ENCODE peak calls at places on chromosome 7, in ten cellular contexts. One of them, this sample, is unnamed.

GRCh38 chr7:39432807-39433416 is 133.3 kb upstream of the YAE1 start:
- DNase-seq in sigmoid colon: no peak
- DNase-seq in uterus: no peak
- DNase-seq in prostate gland: no peak
- DNase-seq in ovary: no peak
- DNase-seq in breast epithelium: no peak
- DNase-seq in upper lobe of left lung: peak; percentile 11
- DNase-seq in testis: no peak
- DNase-seq in right lobe of liver: no peak
- DNase-seq in transverse colon: no peak
- DNase-seq in this sample: no peak

GRCh38 chr7:39453743-39454355 is 112.4 kb upstream of the YAE1 start:
- DNase-seq in uterus: no peak
- DNase-seq in prostate gland: no peak
- DNase-seq in upper lobe of left lung: no peak
- DNase-seq in sigmoid colon: no peak
- DNase-seq in right lobe of liver: no peak
- DNase-seq in transverse colon: peak; percentile 62
- DNase-seq in breast epithelium: no peak
- DNase-seq in ovary: no peak
- DNase-seq in testis: peak; percentile 71
- DNase-seq in this sample: peak; percentile 43

GRCh38 chr7:96320437-96320836 is 1.5 kb downstream of the SLC25A13 start:
- DNase-seq in breast epithelium: no peak
- DNase-seq in prostate gland: no peak
- DNase-seq in sigmoid colon: no peak
- DNase-seq in uterus: no peak
- DNase-seq in right lobe of liver: no peak
- DNase-seq in upper lobe of left lung: no peak
- DNase-seq in ovary: no peak
- DNase-seq in transverse colon: no peak
- DNase-seq in testis: no peak
- DNase-seq in this sample: no peak

GRCh38 chr7:15709978-15710377 is 23.5 kb upstream of the MEOX2 start:
- DNase-seq in prostate gland: no peak
- DNase-seq in ovary: no peak
- DNase-seq in breast epithelium: no peak
- DNase-seq in right lobe of liver: no peak
- DNase-seq in sigmoid colon: no peak
- DNase-seq in upper lobe of left lung: no peak
- DNase-seq in transverse colon: no peak
- DNase-seq in uterus: no peak
- DNase-seq in testis: no peak
- DNase-seq in this sample: no peak

GRCh38 chr7:75937958-75938786 is 23.2 kb downstream of the POR start:
- DNase-seq in uterus: peak; percentile 51
- DNase-seq in transverse colon: peak; percentile 26
- DNase-seq in testis: peak; percentile 73
- DNase-seq in right lobe of liver: peak; percentile 70
- DNase-seq in sigmoid colon: peak; percentile 87
- DNase-seq in breast epithelium: peak; percentile 24
- DNase-seq in prostate gland: no peak
- DNase-seq in ovary: peak; percentile 38
- DNase-seq in upper lobe of left lung: no peak
- DNase-seq in this sample: no peak

GRCh38 chr7:11170160-11170559 is 196.5 kb downstream of the PHF14 start:
- DNase-seq in sigmoid colon: no peak
- DNase-seq in right lobe of liver: no peak
- DNase-seq in ovary: no peak
- DNase-seq in transverse colon: no peak
- DNase-seq in breast epithelium: no peak
- DNase-seq in prostate gland: no peak
- DNase-seq in upper lobe of left lung: no peak
- DNase-seq in uterus: no peak
- DNase-seq in testis: no peak
- DNase-seq in this sample: no peak

GRCh38 chr7:93890041-93890463 is 501 bp downstream of the TFPI2 start:
- DNase-seq in transverse colon: no peak
- DNase-seq in uterus: peak; percentile 37
- DNase-seq in upper lobe of left lung: peak; percentile 75
- DNase-seq in testis: peak; percentile 69
- DNase-seq in breast epithelium: no peak
- DNase-seq in ovary: peak; percentile 49
- DNase-seq in sigmoid colon: peak; percentile 69
- DNase-seq in prostate gland: peak; percentile 6
- DNase-seq in right lobe of liver: no peak
- DNase-seq in this sample: no peak

GRCh38 chr7:158585721-158586498 is 1.7 kb downstream of the PTPRN2 start:
- DNase-seq in testis: no peak
- DNase-seq in transverse colon: peak; percentile 30
- DNase-seq in uterus: no peak
- DNase-seq in upper lobe of left lung: no peak
- DNase-seq in prostate gland: no peak
- DNase-seq in right lobe of liver: no peak
- DNase-seq in sigmoid colon: no peak
- DNase-seq in breast epithelium: no peak
- DNase-seq in ovary: no peak
- DNase-seq in this sample: peak; percentile 84

DNA sequence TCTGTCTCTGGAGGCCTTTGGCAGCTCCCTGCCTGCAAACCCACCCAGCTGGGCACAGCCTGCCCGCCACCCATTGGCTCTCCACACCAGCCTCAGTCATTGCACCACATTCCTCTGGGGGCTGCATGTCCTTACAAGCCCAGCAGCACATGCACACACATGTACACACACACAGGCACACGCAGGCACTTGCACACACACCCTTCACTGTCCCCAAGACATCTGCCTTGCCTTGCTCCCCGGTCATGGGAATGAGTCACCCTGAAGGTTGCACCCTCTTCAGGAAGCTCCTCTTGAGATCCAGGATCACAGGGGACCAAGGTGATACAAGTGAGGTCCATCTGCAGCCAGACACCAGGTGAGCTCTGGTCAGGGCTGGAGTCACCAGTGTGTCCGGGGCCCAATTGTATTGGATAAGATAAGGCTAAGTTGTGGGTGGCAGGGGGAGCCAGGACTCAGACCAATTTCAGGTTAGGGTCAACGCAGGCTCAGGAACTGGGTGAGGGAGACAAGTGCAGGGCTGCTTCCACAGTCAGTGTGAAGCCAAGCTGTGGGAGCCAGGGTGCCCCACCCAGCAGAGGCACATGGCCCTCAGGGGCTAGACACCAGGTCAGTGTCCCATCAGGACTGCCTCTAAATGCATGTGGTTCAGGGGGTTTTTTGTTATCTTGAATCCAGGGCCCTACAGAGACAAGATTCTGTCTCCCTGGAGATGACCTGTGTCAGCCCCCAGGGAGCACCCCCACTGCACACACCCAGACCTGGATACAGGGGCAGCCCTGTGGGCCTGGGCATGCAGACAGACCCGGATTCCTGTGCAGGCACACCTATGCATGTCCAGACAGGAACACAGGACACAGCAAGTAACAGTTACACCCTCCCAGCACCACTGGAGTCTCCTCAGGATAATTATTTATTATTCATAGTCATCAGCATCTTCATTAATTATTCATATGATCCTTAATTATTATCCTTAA is 33.8 kb downstream of the KCNH2 start:
- DNase-seq in prostate gland: no peak
- DNase-seq in uterus: no peak
- DNase-seq in upper lobe of left lung: no peak
- DNase-seq in transverse colon: no peak
- DNase-seq in testis: peak; percentile 13
- DNase-seq in breast epithelium: peak; percentile 64
- DNase-seq in ovary: no peak
- DNase-seq in sigmoid colon: peak; percentile 57
- DNase-seq in right lobe of liver: no peak
- DNase-seq in this sample: no peak
- TF ChIP-seq POLR2A in prostate gland: no peak
- TF ChIP-seq POLR2A in uterus: no peak
- TF ChIP-seq POLR2A in upper lobe of left lung: no peak
- TF ChIP-seq POLR2A in transverse colon: no peak
- TF ChIP-seq POLR2A in testis: no peak
- TF ChIP-seq POLR2A in breast epithelium: no peak
- TF ChIP-seq POLR2A in ovary: no peak
- TF ChIP-seq POLR2A in sigmoid colon: no peak
- TF ChIP-seq POLR2A in right lobe of liver: no peak
- TF ChIP-seq POLR2A in this sample: no peak

GRCh38 chr7:6618621-6619020 is 3.2 kb downstream of the ZNF853 start:
- DNase-seq in ovary: no peak
- DNase-seq in testis: no peak
- DNase-seq in uterus: no peak
- DNase-seq in transverse colon: no peak
- DNase-seq in right lobe of liver: no peak
- DNase-seq in breast epithelium: no peak
- DNase-seq in prostate gland: no peak
- DNase-seq in sigmoid colon: no peak
- DNase-seq in upper lobe of left lung: no peak
- DNase-seq in this sample: no peak

GRCh38 chr7:6613706-6614105 is 1.7 kb upstream of the ZNF853 start:
- DNase-seq in right lobe of liver: no peak
- DNase-seq in prostate gland: no peak
- DNase-seq in ovary: no peak
- DNase-seq in sigmoid colon: no peak
- DNase-seq in uterus: no peak
- DNase-seq in transverse colon: no peak
- DNase-seq in breast epithelium: no peak
- DNase-seq in upper lobe of left lung: no peak
- DNase-seq in testis: no peak
- DNase-seq in this sample: no peak

GRCh38 chr7:6616854-6617643 is 1.6 kb downstream of the ZNF853 start:
- DNase-seq in prostate gland: no peak
- DNase-seq in uterus: no peak
- DNase-seq in ovary: no peak
- DNase-seq in breast epithelium: no peak
- DNase-seq in sigmoid colon: no peak
- DNase-seq in right lobe of liver: no peak
- DNase-seq in testis: no peak
- DNase-seq in upper lobe of left lung: peak; percentile 75
- DNase-seq in transverse colon: no peak
- DNase-seq in this sample: no peak

GRCh38 chr7:6614941-6615737 is at the start of gene ZNF853:
- DNase-seq in sigmoid colon: no peak
- DNase-seq in ovary: peak; percentile 41
- DNase-seq in testis: no peak
- DNase-seq in uterus: peak; percentile 44
- DNase-seq in upper lobe of left lung: peak; percentile 87
- DNase-seq in prostate gland: no peak
- DNase-seq in transverse colon: no peak
- DNase-seq in right lobe of liver: no peak
- DNase-seq in breast epithelium: no peak
- DNase-seq in this sample: no peak

DNA sequence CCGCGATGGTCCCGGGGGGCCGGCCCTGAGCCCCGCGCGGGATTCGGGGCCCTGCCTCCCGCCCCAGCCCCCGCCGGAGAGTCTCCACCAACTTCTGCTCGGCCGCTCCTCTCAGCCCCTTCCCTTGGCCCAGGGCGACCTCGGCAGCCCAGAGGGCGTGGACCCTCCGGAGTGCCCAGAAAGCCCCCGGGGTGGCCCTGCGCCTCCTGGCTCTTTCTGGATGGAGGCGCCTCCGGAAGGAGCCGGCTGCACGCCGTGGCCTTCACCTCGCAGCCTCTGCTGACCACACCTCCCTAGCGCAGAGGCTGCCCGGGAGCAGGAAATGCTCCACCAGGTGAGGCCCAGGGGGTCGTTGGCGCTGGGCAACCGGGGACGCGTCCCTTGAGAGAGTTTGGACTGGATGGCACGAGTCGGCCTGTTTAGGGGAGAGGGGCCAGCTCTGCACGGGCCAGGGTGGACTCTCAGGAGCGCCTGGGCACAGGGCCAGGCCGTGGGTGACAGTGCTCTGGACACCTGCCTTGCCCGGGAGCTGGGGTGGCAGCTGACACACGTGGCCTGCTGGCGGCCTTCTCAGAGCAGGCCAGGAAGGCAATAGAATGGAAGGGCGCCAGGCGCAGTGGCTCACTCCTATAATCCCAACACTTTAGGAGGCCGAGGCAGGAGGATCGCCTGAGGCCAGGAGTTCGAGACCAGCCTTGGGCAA is 594 bp downstream of the ZNF853 start:
- DNase-seq in transverse colon: no peak
- DNase-seq in upper lobe of left lung: peak; percentile 83
- DNase-seq in prostate gland: no peak
- DNase-seq in ovary: peak; percentile 42
- DNase-seq in right lobe of liver: no peak
- DNase-seq in uterus: peak; percentile 25
- DNase-seq in testis: no peak
- DNase-seq in breast epithelium: no peak
- DNase-seq in sigmoid colon: no peak
- DNase-seq in this sample: no peak
- H3K4me3 ChIP-seq in transverse colon: peak overlapping the region; percentile 74
- H3K4me3 ChIP-seq in upper lobe of left lung: peak overlapping the region; percentile 72
- H3K4me3 ChIP-seq in prostate gland: peak overlapping the region; percentile 57
- H3K4me3 ChIP-seq in ovary: peak overlapping the region; percentile 44
- H3K4me3 ChIP-seq in right lobe of liver: peak overlapping the region; percentile 33
- H3K4me3 ChIP-seq in uterus: peak overlapping the region; percentile 67
- H3K4me3 ChIP-seq in testis: peak overlapping the region; percentile 59
- H3K4me3 ChIP-seq in breast epithelium: peak overlapping the region; percentile 56
- H3K4me3 ChIP-seq in sigmoid colon: peak overlapping the region; percentile 83
- H3K4me3 ChIP-seq in this sample: peak overlapping the region; percentile 66

GRCh38 chr7:55550010-55550409 is 22.3 kb downstream of the VOPP1 start:
- DNase-seq in transverse colon: peak; percentile 90
- DNase-seq in uterus: no peak
- DNase-seq in prostate gland: peak; percentile 63
- DNase-seq in right lobe of liver: no peak
- DNase-seq in testis: no peak
- DNase-seq in ovary: no peak
- DNase-seq in sigmoid colon: no peak
- DNase-seq in upper lobe of left lung: no peak
- DNase-seq in breast epithelium: peak; percentile 41
- DNase-seq in this sample: peak; percentile 83

GRCh38 chr7:55546826-55547225 is 25.5 kb downstream of the VOPP1 start:
- DNase-seq in uterus: peak; percentile 39
- DNase-seq in right lobe of liver: peak; percentile 93
- DNase-seq in transverse colon: peak; percentile 82
- DNase-seq in prostate gland: peak; percentile 42
- DNase-seq in testis: peak; percentile 61
- DNase-seq in breast epithelium: peak; percentile 54
- DNase-seq in ovary: no peak
- DNase-seq in upper lobe of left lung: no peak
- DNase-seq in sigmoid colon: peak; percentile 80
- DNase-seq in this sample: peak; percentile 83

GRCh38 chr7:55548295-55548731 is 24.0 kb downstream of the VOPP1 start:
- DNase-seq in upper lobe of left lung: no peak
- DNase-seq in breast epithelium: no peak
- DNase-seq in transverse colon: no peak
- DNase-seq in ovary: no peak
- DNase-seq in uterus: no peak
- DNase-seq in right lobe of liver: no peak
- DNase-seq in testis: no peak
- DNase-seq in sigmoid colon: no peak
- DNase-seq in prostate gland: no peak
- DNase-seq in this sample: no peak

GRCh38 chr7:55550838-55551537 is 21.3 kb downstream of the VOPP1 start:
- DNase-seq in right lobe of liver: no peak
- DNase-seq in sigmoid colon: no peak
- DNase-seq in uterus: no peak
- DNase-seq in testis: no peak
- DNase-seq in upper lobe of left lung: no peak
- DNase-seq in ovary: no peak
- DNase-seq in prostate gland: no peak
- DNase-seq in transverse colon: no peak
- DNase-seq in breast epithelium: no peak
- DNase-seq in this sample: no peak

DNA sequence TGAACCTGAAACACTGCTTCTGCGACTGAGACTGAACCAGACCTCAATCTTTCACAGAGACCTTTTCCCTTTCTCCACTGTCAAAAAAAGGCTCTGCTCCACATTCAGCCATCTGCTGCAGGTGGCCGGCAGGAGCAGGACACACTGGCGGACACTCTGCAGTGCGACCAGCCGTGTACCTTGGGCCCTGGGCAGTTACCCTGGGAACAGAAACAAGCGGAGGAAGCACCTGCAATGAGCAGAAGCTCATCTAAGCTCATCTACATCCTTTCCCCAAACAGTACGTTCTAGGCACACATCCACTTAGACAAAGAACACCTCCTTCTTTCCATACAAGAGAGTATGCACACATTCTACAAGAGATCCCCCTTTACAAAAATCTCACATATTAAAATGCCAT is 22.8 kb downstream of the VOPP1 start:
- DNase-seq in uterus: no peak
- DNase-seq in testis: no peak
- DNase-seq in prostate gland: no peak
- DNase-seq in ovary: no peak
- DNase-seq in transverse colon: peak; percentile 69
- DNase-seq in upper lobe of left lung: no peak
- DNase-seq in sigmoid colon: no peak
- DNase-seq in right lobe of liver: no peak
- DNase-seq in breast epithelium: no peak
- DNase-seq in this sample: no peak
- H3K4me1 ChIP-seq in uterus: no peaks in the 10 kb centered on the region
- H3K4me1 ChIP-seq in testis: no peaks in the 10 kb centered on the region
- H3K4me1 ChIP-seq in prostate gland: peaks cover 3% of the 10 kb centered on the region
- H3K4me1 ChIP-seq in ovary: peaks cover 5% of the 10 kb centered on the region
- H3K4me1 ChIP-seq in transverse colon: peaks cover 88% of the 10 kb centered on the region
- H3K4me1 ChIP-seq in upper lobe of left lung: peaks cover 42% of the 10 kb centered on the region
- H3K4me1 ChIP-seq in sigmoid colon: peaks cover 59% of the 10 kb centered on the region
- H3K4me1 ChIP-seq in right lobe of liver: peaks cover 33% of the 10 kb centered on the region
- H3K4me1 ChIP-seq in breast epithelium: no peaks in the 10 kb centered on the region
- H3K4me1 ChIP-seq in this sample: peaks cover 91% of the 10 kb centered on the region

GRCh38 chr7:55251313-55251712 is 113.8 kb upstream of the LANCL2 start:
- DNase-seq in prostate gland: no peak
- DNase-seq in uterus: no peak
- DNase-seq in ovary: no peak
- DNase-seq in sigmoid colon: no peak
- DNase-seq in transverse colon: no peak
- DNase-seq in right lobe of liver: peak; percentile 1
- DNase-seq in upper lobe of left lung: no peak
- DNase-seq in testis: no peak
- DNase-seq in breast epithelium: no peak
- DNase-seq in this sample: no peak
- TF ChIP-seq POLR2A in prostate gland: no peak
- TF ChIP-seq POLR2A in uterus: no peak
- TF ChIP-seq POLR2A in ovary: no peak
- TF ChIP-seq POLR2A in sigmoid colon: no peak
- TF ChIP-seq POLR2A in transverse colon: no peak
- TF ChIP-seq POLR2A in right lobe of liver: no peak
- TF ChIP-seq POLR2A in upper lobe of left lung: no peak
- TF ChIP-seq POLR2A in testis: no peak
- TF ChIP-seq POLR2A in breast epithelium: no peak
- TF ChIP-seq POLR2A in this sample: no peak

This sample was measured in stomach.